ENCODE peak calls at places on chromosomes 13 and 19, in ten cellular contexts. Y is A549, K is body of pancreas, I is gastrocnemius medialis, S is SK-N-MC, A is aorta, B is left ventricle myocardium inferior, C is mucosa of descending colon, X is left lung, N is psoas muscle. G is an unnamed sample.

GRCh38 chr13:80655778-80656518 is 315.0 kb upstream of the SPRY2 start:
- DNase-seq in Y (no peak), S (no peak), I (no peak), K (no peak), B (no peak), N (no peak), C (no peak), X (no peak), A (no peak), G (no peak)

GRCh38 chr13:46893820-46894533 is 2.9 kb downstream of the HTR2A start:
- DNase-seq in C (peak; percentile 75), A (peak; percentile 79), I (peak; percentile 12), S (no peak), Y (peak; percentile 31), N (peak; percentile 83), B (peak; percentile 58), K (peak; percentile 55), X (peak; percentile 72), G (peak; percentile 49)

GRCh38 chr19:17348700-17349099 is 11.3 kb downstream of the GTPBP3 start:
- DNase-seq in K (no peak), B (peak; percentile 66), I (no peak), Y (peak; percentile 43), A (peak; percentile 90), X (no peak), N (peak; percentile 85), S (no peak), C (peak; percentile 43), G (no peak)

GRCh38 chr19:41373993-41374392 is 2.3 kb upstream of the TMEM91 start:
- DNase-seq in C (peak; percentile 81), N (peak; percentile 90), X (peak; percentile 42), S (no peak), K (peak; percentile 86), Y (no peak), A (peak; percentile 89), B (peak; percentile 90), I (no peak), G (no peak)

GRCh38 chr13:95714142-95714832 is 37.3 kb downstream of the DNAJC3 start:
- DNase-seq in K (no peak), N (no peak), X (no peak), I (no peak), B (no peak), C (no peak), S (no peak), A (no peak), Y (peak; percentile 22), G (no peak)

GRCh38 chr19:19747357-19748220 is 14.7 kb upstream of the ZNF14 start:
- DNase-seq in A (no peak), K (no peak), X (no peak), N (no peak), S (no peak), C (no peak), B (no peak), Y (no peak), I (no peak), G (no peak)

GRCh38 chr19:39475748-39476147 is 4.9 kb upstream of the TIMM50 start:
- DNase-seq in B (peak; percentile 30), S (no peak), X (no peak), N (peak; percentile 32), I (no peak), C (no peak), K (no peak), Y (no peak), A (no peak), G (no peak)

GRCh38 chr19:19372656-19373416 is 32.6 kb upstream of the GATAD2A start:
- DNase-seq in X (peak; percentile 85), K (peak; percentile 76), A (peak; percentile 87), B (peak; percentile 66), N (peak; percentile 74), Y (peak; percentile 8), C (peak; percentile 83), I (peak; percentile 43), S (no peak), G (no peak)

GRCh38 chr13:35349673-35350278 is 126.7 kb downstream of the MAB21L1 start:
- DNase-seq in X (no peak), Y (peak; percentile 0), S (no peak), N (no peak), B (no peak), C (no peak), I (peak; percentile 7), K (no peak), A (no peak), G (no peak)

GRCh38 chr13:101474419-101474957 is 22.0 kb downstream of the ITGBL1 start:
- DNase-seq in C (no peak), X (no peak), B (no peak), K (peak; percentile 18), A (peak; percentile 53), S (no peak), Y (no peak), I (no peak), N (no peak), G (no peak)

GRCh38 chr13:104318121-104318520 is 1251.9 kb upstream of the SLC10A2 start:
- DNase-seq in K (no peak), B (no peak), A (no peak), X (no peak), Y (no peak), S (no peak), C (no peak), N (no peak), I (no peak), G (no peak)

GRCh38 chr13:60661514-60661913 is 264.5 kb downstream of the TDRD3 start:
- DNase-seq in N (no peak), Y (no peak), C (no peak), S (no peak), I (no peak), A (no peak), K (no peak), X (no peak), B (no peak), G (no peak)

GRCh38 chr19:19259741-19260140 is 13.4 kb downstream of the TM6SF2 start:
- DNase-seq in Y (peak; percentile 53), C (no peak), N (no peak), I (no peak), S (no peak), A (no peak), B (no peak), K (no peak), X (no peak), G (no peak)

GRCh38 chr13:26047040-26047439 is 4.8 kb downstream of the SHISA2 start:
- DNase-seq in A (no peak), X (no peak), K (no peak), S (no peak), N (no peak), Y (no peak), C (no peak), I (no peak), B (no peak), G (no peak)

GRCh38 chr19:18317998-18318800 is 4.7 kb downstream of the LSM4 start:
- DNase-seq in A (peak; percentile 71), I (no peak), N (no peak), S (no peak), Y (no peak), K (no peak), C (peak; percentile 73), X (peak; percentile 68), B (peak; percentile 55), G (peak; percentile 37)

GRCh38 chr19:3162418-3163229 is 15.9 kb upstream of the S1PR4 start:
- DNase-seq in I (no peak), K (no peak), B (no peak), Y (peak; percentile 53), X (no peak), S (no peak), A (no peak), C (no peak), N (no peak), G (no peak)

GRCh38 chr19:50341091-50341564 is 12.0 kb upstream of the KCNC3 start:
- DNase-seq in B (peak; percentile 1), K (no peak), S (no peak), N (no peak), Y (no peak), X (peak; percentile 30), A (peak; percentile 44), C (no peak), I (no peak), G (no peak)

GRCh38 chr19:49863254-49863934 is 4.0 kb downstream of the PNKP start:
- DNase-seq in Y (no peak), A (peak; percentile 44), X (no peak), I (no peak), N (no peak), K (peak; percentile 2), B (no peak), S (no peak), C (peak; percentile 30), G (no peak)

GRCh38 chr19:51978882-51979281 is 7.8 kb downstream of the ZNF350 start:
- DNase-seq in N (no peak), B (no peak), C (no peak), Y (no peak), A (no peak), K (no peak), I (no peak), S (no peak), X (no peak), G (no peak)
- H3K9me3 ChIP-seq in N (peaks cover 65% of the 10 kb centered on the region), B (peaks cover 96% of the 10 kb centered on the region), C (peaks cover 100% of the 10 kb centered on the region), Y (peaks cover 92% of the 10 kb centered on the region), A (peaks cover 38% of the 10 kb centered on the region), K (peaks cover 74% of the 10 kb centered on the region), I (peaks cover 19% of the 10 kb centered on the region), S (peaks cover 7% of the 10 kb centered on the region), X (peaks cover 100% of the 10 kb centered on the region), G (peaks cover 60% of the 10 kb centered on the region)

GRCh38 chr19:11382898-11383705 is 1.0 kb downstream of the EPOR start:
- DNase-seq in I (no peak), C (peak; percentile 70), X (peak; percentile 74), A (peak; percentile 79), S (no peak), N (peak; percentile 71), B (peak; percentile 60), K (peak; percentile 58), Y (peak; percentile 44), G (no peak)
- H3K9me3 ChIP-seq in I (no peaks in the 10 kb centered on the region), C (no peaks in the 10 kb centered on the region), X (no peaks in the 10 kb centered on the region), A (no peaks in the 10 kb centered on the region), S (no peaks in the 10 kb centered on the region), N (no peaks in the 10 kb centered on the region), B (no peaks in the 10 kb centered on the region), K (no peaks in the 10 kb centered on the region), Y (no peaks in the 10 kb centered on the region), G (no peaks in the 10 kb centered on the region)

GRCh38 chr19:9610484-9611113 is 10.4 kb downstream of the ZNF561 start:
- DNase-seq in B (no peak), K (no peak), N (no peak), A (no peak), S (no peak), C (no peak), Y (no peak), X (no peak), I (no peak), G (no peak)

DNA sequence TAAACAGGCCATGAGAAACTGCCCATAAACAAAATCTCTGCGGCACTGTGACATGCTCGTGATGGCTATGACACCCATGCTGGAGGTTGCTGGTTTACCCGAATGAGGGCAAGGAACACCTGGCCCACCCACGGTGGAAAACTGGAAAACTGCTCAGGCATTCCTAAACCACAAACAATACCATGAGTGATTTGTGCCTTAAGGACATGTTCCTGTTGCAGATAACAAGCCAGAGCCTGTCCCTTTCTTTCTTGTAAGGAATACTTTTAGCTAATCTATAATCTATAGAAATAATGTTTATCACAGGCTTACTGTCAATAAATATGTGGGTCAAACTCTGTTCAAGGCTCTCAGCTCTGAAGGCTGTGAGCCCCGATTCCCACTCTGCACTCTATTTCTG is 12.1 kb downstream of the ZNF561 start:
- DNase-seq in A (no peak), K (no peak), C (no peak), N (no peak), S (no peak), X (no peak), Y (no peak), B (no peak), I (no peak), G (no peak)
- H3K9me3 ChIP-seq in A (peaks cover 25% of the 10 kb centered on the region), K (peaks cover 41% of the 10 kb centered on the region), C (peaks cover 81% of the 10 kb centered on the region), N (peaks cover 57% of the 10 kb centered on the region), S (peaks cover 25% of the 10 kb centered on the region), X (peaks cover 78% of the 10 kb centered on the region), Y (peaks cover 77% of the 10 kb centered on the region), B (peaks cover 91% of the 10 kb centered on the region), I (no peaks in the 10 kb centered on the region), G (peaks cover 22% of the 10 kb centered on the region)

GRCh38 chr19:56974554-56975207 is 134.2 kb upstream of the PEG3 start:
- DNase-seq in B (no peak), X (no peak), C (no peak), I (no peak), Y (no peak), A (no peak), S (no peak), N (no peak), K (no peak), G (no peak)
- H3K9me3 ChIP-seq in B (no peaks in the 10 kb centered on the region), X (peaks cover 61% of the 10 kb centered on the region), C (peaks cover 80% of the 10 kb centered on the region), I (no peaks in the 10 kb centered on the region), Y (peaks cover 68% of the 10 kb centered on the region), A (peaks cover 2% of the 10 kb centered on the region), S (no peaks in the 10 kb centered on the region), N (no peaks in the 10 kb centered on the region), K (no peaks in the 10 kb centered on the region), G (no peaks in the 10 kb centered on the region)